ENCODE peak calls at places on chromosome 1, in four cellular contexts. One of them, this sample, is unnamed.

GRCh38 chr1:178541829-178542553 is 29.1 kb downstream of the TEX35 start:
- DNase-seq in OCI-LY7: peak
- DNase-seq in GM10248: peak
- DNase-seq in PC-3: peak
- DNase-seq in this sample: peak

GRCh38 chr1:206472454-206472853 is 2.2 kb downstream of the IKBKE start:
- DNase-seq in OCI-LY7: peak
- DNase-seq in GM10248: no peak
- DNase-seq in PC-3: no peak
- DNase-seq in this sample: peak

GRCh38 chr1:33435096-33435820 is 4.4 kb upstream of the PHC2 start:
- DNase-seq in PC-3: peak
- DNase-seq in OCI-LY7: no peak
- DNase-seq in GM10248: no peak
- DNase-seq in this sample: no peak

GRCh38 chr1:71345491-71345890 is 264.7 kb upstream of the ZRANB2 start:
- DNase-seq in OCI-LY7: no peak
- DNase-seq in GM10248: no peak
- DNase-seq in PC-3: no peak
- DNase-seq in this sample: no peak

GRCh38 chr1:230754831-230755230 is 7.6 kb downstream of the CAPN9 start:
- DNase-seq in PC-3: peak
- DNase-seq in OCI-LY7: no peak
- DNase-seq in GM10248: no peak
- DNase-seq in this sample: no peak

GRCh38 chr1:60678381-60678780 is 404.0 kb upstream of the NFIA start:
- DNase-seq in PC-3: no peak
- DNase-seq in GM10248: no peak
- DNase-seq in OCI-LY7: no peak
- DNase-seq in this sample: no peak

GRCh38 chr1:155195201-155196102 is 12.2 kb downstream of the THBS3 start:
- DNase-seq in OCI-LY7: no peak
- DNase-seq in GM10248: no peak
- DNase-seq in PC-3: no peak
- DNase-seq in this sample: no peak

GRCh38 chr1:66853379-66853778 is 52.3 kb upstream of the INSL5 start:
- DNase-seq in PC-3: no peak
- DNase-seq in OCI-LY7: no peak
- DNase-seq in GM10248: no peak
- DNase-seq in this sample: no peak

GRCh38 chr1:180155202-180155682 is 573 bp downstream of the QSOX1 start:
- DNase-seq in OCI-LY7: peak
- DNase-seq in GM10248: no peak
- DNase-seq in PC-3: no peak
- DNase-seq in this sample: peak

DNA sequence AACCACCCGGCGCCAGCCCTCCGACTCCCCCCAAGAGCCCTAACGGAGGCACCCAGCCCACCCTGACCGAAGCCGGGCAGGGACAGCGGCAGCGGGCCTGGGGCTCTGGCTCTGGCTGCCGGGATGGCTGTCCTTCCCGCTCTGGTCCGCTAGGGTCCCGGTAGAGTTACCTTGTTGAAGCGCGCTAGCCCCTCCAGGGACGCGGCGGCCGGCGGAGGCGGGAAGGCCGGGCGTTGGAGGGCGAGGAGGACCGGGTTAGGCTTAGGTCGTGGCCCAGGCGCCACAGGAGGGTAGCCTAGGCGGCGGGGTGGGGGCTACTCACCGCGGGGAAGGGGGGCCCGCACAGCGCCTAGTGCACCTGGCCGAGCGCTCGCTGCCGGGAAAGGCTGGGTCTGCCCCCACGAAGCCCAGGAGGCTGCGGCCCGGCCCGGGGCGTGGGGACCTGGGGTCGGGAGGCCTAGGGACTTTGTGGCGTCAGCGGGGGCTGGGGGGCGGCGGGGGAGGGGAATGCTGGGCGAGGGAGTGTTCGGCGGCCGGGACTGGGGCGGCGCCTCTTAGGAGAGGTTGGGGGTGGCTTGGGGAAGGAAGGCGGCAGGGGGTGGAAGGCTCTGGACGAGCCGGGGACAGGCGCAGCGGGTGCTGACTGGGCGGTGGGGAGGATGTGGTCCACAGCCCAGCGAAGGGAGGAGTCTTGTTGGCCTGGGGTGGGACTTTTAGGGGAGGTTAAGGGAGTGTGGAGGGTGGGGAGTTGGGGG is at the start of gene TRIM17:
- DNase-seq in PC-3: no peak
- DNase-seq in OCI-LY7: no peak
- DNase-seq in GM10248: no peak
- DNase-seq in this sample: peak
- TF ChIP-seq CTCF in PC-3: no peak
- TF ChIP-seq CTCF in OCI-LY7: no peak
- TF ChIP-seq CTCF in GM10248: no peak
- TF ChIP-seq CTCF in this sample: peak

GRCh38 chr1:163537809-163538208 is 216.1 kb downstream of the NUF2 start:
- DNase-seq in PC-3: no peak
- DNase-seq in OCI-LY7: no peak
- DNase-seq in GM10248: no peak
- DNase-seq in this sample: no peak

GRCh38 chr1:163531345-163531744 is 209.6 kb downstream of the NUF2 start:
- DNase-seq in OCI-LY7: no peak
- DNase-seq in PC-3: no peak
- DNase-seq in GM10248: no peak
- DNase-seq in this sample: no peak

GRCh38 chr1:163538682-163539081 is 216.9 kb downstream of the NUF2 start:
- DNase-seq in GM10248: no peak
- DNase-seq in PC-3: no peak
- DNase-seq in OCI-LY7: no peak
- DNase-seq in this sample: no peak

GRCh38 chr1:163535401-163535800 is 213.6 kb downstream of the NUF2 start:
- DNase-seq in OCI-LY7: no peak
- DNase-seq in GM10248: no peak
- DNase-seq in PC-3: no peak
- DNase-seq in this sample: no peak

GRCh38 chr1:163535807-163536206 is 214.1 kb downstream of the NUF2 start:
- DNase-seq in OCI-LY7: peak
- DNase-seq in PC-3: peak
- DNase-seq in GM10248: no peak
- DNase-seq in this sample: no peak
- TF ChIP-seq CTCF in OCI-LY7: peak
- TF ChIP-seq CTCF in PC-3: peak
- TF ChIP-seq CTCF in GM10248: peak
- TF ChIP-seq CTCF in this sample: no peak

DNA sequence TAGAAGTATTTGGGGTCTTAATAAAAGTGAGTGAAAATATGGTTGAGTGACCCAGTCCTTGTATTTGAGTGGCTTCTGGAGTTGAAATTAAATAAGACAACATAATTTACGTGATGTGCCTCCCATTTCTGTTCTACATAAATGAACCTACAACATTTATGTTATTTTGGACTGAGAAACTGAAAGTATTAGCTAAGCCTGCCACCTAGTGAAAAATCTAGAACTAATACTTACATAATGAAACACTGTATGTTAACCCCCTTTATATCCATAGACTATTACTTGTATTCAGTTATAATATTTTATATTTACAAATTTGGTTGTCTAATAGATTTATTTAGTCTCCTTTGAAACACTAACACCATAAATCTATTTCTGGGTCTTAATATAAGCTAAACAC is 298.9 kb downstream of the KCNT2 start:
- DNase-seq in GM10248: no peak
- DNase-seq in PC-3: peak
- DNase-seq in OCI-LY7: peak
- DNase-seq in this sample: no peak
- TF ChIP-seq CTCF in GM10248: peak
- TF ChIP-seq CTCF in PC-3: peak
- TF ChIP-seq CTCF in OCI-LY7: peak
- TF ChIP-seq CTCF in this sample: no peak

GRCh38 chr1:9447215-9447960 is 91.9 kb upstream of the SLC25A33 start:
- DNase-seq in OCI-LY7: no peak
- DNase-seq in PC-3: no peak
- DNase-seq in GM10248: no peak
- DNase-seq in this sample: no peak
- TF ChIP-seq CTCF in OCI-LY7: no peak
- TF ChIP-seq CTCF in PC-3: no peak
- TF ChIP-seq CTCF in GM10248: no peak
- TF ChIP-seq CTCF in this sample: no peak

GRCh38 chr1:89780721-89781120 is 40.1 kb upstream of the LRRC8D start:
- DNase-seq in OCI-LY7: peak
- DNase-seq in GM10248: no peak
- DNase-seq in PC-3: peak
- DNase-seq in this sample: peak
- TF ChIP-seq CTCF in OCI-LY7: peak
- TF ChIP-seq CTCF in GM10248: no peak
- TF ChIP-seq CTCF in PC-3: peak
- TF ChIP-seq CTCF in this sample: peak

DNA sequence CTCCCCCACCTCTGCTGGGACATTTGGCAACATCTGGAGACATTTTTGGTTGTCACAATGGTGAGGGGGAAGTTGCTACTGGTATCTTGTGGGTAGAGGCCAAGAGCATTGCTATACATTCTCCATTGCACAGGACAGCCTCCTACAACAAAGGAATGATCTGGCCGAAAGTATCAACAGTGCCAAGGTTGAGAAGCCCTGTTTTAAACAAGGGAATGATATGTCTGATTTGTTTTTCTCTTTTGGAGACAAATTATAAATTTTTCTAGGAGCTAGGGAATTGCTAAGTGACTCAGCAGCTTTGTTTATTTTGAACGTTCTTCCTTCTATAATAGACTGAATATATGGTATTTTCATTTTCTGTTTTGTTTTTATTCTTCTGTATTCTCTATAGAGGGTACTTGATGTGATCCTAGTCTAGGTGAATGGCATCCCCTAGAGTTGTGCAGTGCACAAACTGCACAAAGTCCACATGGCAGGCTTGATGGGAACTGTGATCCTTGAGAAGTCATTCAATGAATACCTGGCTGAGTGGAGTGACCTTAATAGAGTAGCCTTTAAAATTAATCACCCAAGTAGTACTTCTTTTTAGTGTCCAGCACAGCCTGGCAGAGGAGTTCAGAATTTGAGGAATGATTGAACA is 288.6 kb upstream of the USP24 start:
- DNase-seq in OCI-LY7: no peak
- DNase-seq in PC-3: no peak
- DNase-seq in GM10248: no peak
- DNase-seq in this sample: no peak
- TF ChIP-seq CTCF in OCI-LY7: no peak
- TF ChIP-seq CTCF in PC-3: no peak
- TF ChIP-seq CTCF in GM10248: no peak
- TF ChIP-seq CTCF in this sample: no peak

This sample was measured in Calu3.